ENCODE peak calls at places on chromosomes 13 and 19, in seven cellular contexts. One of them, this sample, is unnamed.

GRCh38 chr13:113455384-113455783 is 2.1 kb upstream of the ADPRHL1 start:
- DNase-seq in BE2C: no peak
- DNase-seq in uterus: no peak
- DNase-seq in PC-9: no peak
- DNase-seq in heart left ventricle: no peak
- DNase-seq in stomach: no peak
- DNase-seq in tibial nerve: no peak
- DNase-seq in this sample: peak; percentile 10

GRCh38 chr13:81957121-81957520 is 1616.2 kb upstream of the SPRY2 start:
- DNase-seq in tibial nerve: no peak
- DNase-seq in heart left ventricle: no peak
- DNase-seq in uterus: no peak
- DNase-seq in PC-9: no peak
- DNase-seq in stomach: no peak
- DNase-seq in BE2C: no peak
- DNase-seq in this sample: no peak

GRCh38 chr13:49443327-49443688 is 556 bp downstream of the CAB39L start:
- DNase-seq in PC-9: no peak
- DNase-seq in heart left ventricle: no peak
- DNase-seq in tibial nerve: no peak
- DNase-seq in BE2C: no peak
- DNase-seq in stomach: no peak
- DNase-seq in uterus: no peak
- DNase-seq in this sample: no peak

GRCh38 chr13:20416223-20416622 is 109.4 kb downstream of the CRYL1 start:
- DNase-seq in BE2C: no peak
- DNase-seq in tibial nerve: no peak
- DNase-seq in PC-9: no peak
- DNase-seq in stomach: no peak
- DNase-seq in heart left ventricle: no peak
- DNase-seq in uterus: no peak
- DNase-seq in this sample: no peak

GRCh38 chr13:113941571-113942191 is 32.2 kb downstream of the C13orf46 start:
- DNase-seq in stomach: no peak
- DNase-seq in PC-9: peak; percentile 75
- DNase-seq in uterus: no peak
- DNase-seq in BE2C: no peak
- DNase-seq in heart left ventricle: no peak
- DNase-seq in tibial nerve: no peak
- DNase-seq in this sample: peak; percentile 49

GRCh38 chr19:17049711-17050280 is 23.2 kb upstream of the CPAMD8 start:
- DNase-seq in stomach: no peak
- DNase-seq in BE2C: no peak
- DNase-seq in uterus: peak; percentile 38
- DNase-seq in PC-9: peak; percentile 51
- DNase-seq in tibial nerve: no peak
- DNase-seq in heart left ventricle: no peak
- DNase-seq in this sample: no peak

GRCh38 chr19:39390460-39390758 is 497 bp downstream of the PAF1 start:
- DNase-seq in BE2C: no peak
- DNase-seq in uterus: no peak
- DNase-seq in heart left ventricle: no peak
- DNase-seq in stomach: peak; percentile 75
- DNase-seq in PC-9: no peak
- DNase-seq in tibial nerve: no peak
- DNase-seq in this sample: no peak

GRCh38 chr19:32862173-32862572 is 7.4 kb downstream of the SLC7A9 start:
- DNase-seq in uterus: no peak
- DNase-seq in BE2C: no peak
- DNase-seq in heart left ventricle: no peak
- DNase-seq in stomach: no peak
- DNase-seq in tibial nerve: no peak
- DNase-seq in PC-9: no peak
- DNase-seq in this sample: no peak

GRCh38 chr13:26370495-26370990 is 116.6 kb downstream of the CDK8 start:
- DNase-seq in stomach: no peak
- DNase-seq in tibial nerve: no peak
- DNase-seq in uterus: no peak
- DNase-seq in BE2C: no peak
- DNase-seq in heart left ventricle: no peak
- DNase-seq in PC-9: no peak
- DNase-seq in this sample: no peak

DNA sequence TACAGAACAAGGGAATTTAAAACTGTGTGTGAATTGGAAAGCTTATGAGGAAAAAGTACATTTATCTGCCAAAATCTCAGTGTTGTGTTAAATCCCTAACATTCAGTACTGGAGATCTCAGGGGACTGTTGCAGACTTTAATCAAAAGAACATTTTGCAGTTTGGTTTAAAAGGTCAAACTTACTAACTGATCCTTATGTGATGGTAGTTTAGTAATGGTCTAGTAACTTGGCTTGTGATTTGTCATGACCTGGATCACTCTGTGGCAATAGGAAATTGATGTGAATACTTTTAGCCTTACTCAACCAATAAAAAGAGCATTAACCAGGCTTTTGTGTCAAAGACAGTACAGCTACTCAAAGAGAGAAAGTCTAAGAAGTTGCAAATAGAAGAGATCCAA is 862.0 kb upstream of the MIR17HG start:
- DNase-seq in uterus: no peak
- DNase-seq in stomach: no peak
- DNase-seq in tibial nerve: no peak
- DNase-seq in BE2C: no peak
- DNase-seq in PC-9: no peak
- DNase-seq in heart left ventricle: no peak
- DNase-seq in this sample: no peak
- H3K9me3 ChIP-seq in uterus: no peaks in the 10 kb centered on the region
- H3K9me3 ChIP-seq in stomach: peaks cover 19% of the 10 kb centered on the region
- H3K9me3 ChIP-seq in tibial nerve: no peaks in the 10 kb centered on the region
- H3K9me3 ChIP-seq in BE2C: no peaks in the 10 kb centered on the region
- H3K9me3 ChIP-seq in PC-9: no peaks in the 10 kb centered on the region
- H3K9me3 ChIP-seq in heart left ventricle: no peaks in the 10 kb centered on the region
- H3K9me3 ChIP-seq in this sample: no peaks in the 10 kb centered on the region

DNA sequence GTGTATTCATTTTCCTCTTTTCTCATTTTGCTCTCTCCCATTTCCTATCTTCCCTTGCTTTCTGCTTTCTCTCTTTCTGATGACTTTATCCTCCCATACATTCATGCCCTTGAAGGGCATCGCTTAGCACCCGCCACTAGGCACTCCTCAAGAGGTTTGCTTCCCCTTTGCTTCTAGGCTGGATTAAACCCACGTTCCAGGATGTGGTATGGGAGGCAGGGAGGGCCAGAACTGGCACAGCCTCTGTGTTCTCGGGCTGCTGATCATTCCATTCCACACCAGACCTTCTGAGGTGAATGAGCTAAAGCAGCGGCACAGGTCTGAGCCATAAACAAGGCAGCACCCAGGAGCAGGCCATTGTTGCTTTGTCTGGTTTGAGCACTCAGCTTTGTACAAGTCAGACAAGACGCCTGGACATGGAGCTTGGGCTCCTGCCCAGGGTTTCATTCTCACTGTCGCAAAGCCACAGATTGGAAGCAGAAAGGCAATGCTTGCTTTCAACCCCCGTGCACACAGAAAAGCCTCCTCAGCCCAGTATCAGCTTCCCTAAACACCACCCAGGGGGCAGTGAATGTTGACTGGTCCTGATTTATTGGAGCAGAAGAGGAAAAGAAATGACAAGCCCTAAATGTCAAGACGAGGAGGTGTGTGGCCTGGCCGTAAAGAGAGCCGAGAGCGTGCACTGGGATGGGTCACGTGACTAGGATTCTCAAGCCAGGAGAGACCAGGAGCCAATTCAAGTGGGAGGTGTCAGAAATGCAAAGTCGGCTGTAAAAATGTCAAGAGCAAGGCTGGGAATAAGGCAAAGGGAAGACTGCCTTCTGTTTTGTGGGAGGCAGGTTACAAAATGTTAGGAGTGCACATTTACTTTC is 218.0 kb upstream of the SERP2 start:
- DNase-seq in stomach: peak; percentile 70
- DNase-seq in heart left ventricle: peak; percentile 55
- DNase-seq in uterus: peak; percentile 86
- DNase-seq in tibial nerve: peak; percentile 33
- DNase-seq in BE2C: no peak
- DNase-seq in PC-9: no peak
- DNase-seq in this sample: no peak
- H3K4me3 ChIP-seq in stomach: peak overlapping the region; percentile 11
- H3K4me3 ChIP-seq in heart left ventricle: peak overlapping the region; percentile 6
- H3K4me3 ChIP-seq in uterus: peak overlapping the region; percentile 13
- H3K4me3 ChIP-seq in tibial nerve: no peak overlapping the region
- H3K4me3 ChIP-seq in BE2C: no peak overlapping the region
- H3K4me3 ChIP-seq in PC-9: no peak overlapping the region
- H3K4me3 ChIP-seq in this sample: no peak overlapping the region

DNA sequence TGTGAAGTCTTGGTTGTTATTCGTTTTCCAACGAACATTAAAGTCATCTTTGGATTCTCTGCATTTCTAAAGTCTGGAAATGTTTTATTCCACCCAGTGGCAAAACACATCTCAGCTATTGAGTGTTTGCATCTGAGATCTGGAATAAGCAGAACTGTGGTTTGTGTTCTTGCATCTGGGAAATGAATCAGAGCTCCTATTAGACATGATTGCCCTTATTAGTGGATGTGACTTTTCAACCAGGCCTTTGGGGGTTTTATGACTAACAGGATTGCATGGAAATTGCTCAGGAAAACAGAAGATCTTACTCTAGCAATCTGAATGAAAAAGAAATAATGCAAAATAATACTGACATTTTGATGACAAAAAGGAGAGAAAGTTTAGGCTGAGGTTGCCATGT is 488.8 kb downstream of the IRS2 start:
- DNase-seq in BE2C: no peak
- DNase-seq in stomach: no peak
- DNase-seq in uterus: no peak
- DNase-seq in PC-9: no peak
- DNase-seq in heart left ventricle: no peak
- DNase-seq in tibial nerve: no peak
- DNase-seq in this sample: no peak
- H3K9me3 ChIP-seq in BE2C: peaks cover 5% of the 10 kb centered on the region
- H3K9me3 ChIP-seq in stomach: no peaks in the 10 kb centered on the region
- H3K9me3 ChIP-seq in uterus: no peaks in the 10 kb centered on the region
- H3K9me3 ChIP-seq in PC-9: peaks cover 10% of the 10 kb centered on the region
- H3K9me3 ChIP-seq in heart left ventricle: no peaks in the 10 kb centered on the region
- H3K9me3 ChIP-seq in tibial nerve: no peaks in the 10 kb centered on the region
- H3K9me3 ChIP-seq in this sample: peaks cover 16% of the 10 kb centered on the region

DNA sequence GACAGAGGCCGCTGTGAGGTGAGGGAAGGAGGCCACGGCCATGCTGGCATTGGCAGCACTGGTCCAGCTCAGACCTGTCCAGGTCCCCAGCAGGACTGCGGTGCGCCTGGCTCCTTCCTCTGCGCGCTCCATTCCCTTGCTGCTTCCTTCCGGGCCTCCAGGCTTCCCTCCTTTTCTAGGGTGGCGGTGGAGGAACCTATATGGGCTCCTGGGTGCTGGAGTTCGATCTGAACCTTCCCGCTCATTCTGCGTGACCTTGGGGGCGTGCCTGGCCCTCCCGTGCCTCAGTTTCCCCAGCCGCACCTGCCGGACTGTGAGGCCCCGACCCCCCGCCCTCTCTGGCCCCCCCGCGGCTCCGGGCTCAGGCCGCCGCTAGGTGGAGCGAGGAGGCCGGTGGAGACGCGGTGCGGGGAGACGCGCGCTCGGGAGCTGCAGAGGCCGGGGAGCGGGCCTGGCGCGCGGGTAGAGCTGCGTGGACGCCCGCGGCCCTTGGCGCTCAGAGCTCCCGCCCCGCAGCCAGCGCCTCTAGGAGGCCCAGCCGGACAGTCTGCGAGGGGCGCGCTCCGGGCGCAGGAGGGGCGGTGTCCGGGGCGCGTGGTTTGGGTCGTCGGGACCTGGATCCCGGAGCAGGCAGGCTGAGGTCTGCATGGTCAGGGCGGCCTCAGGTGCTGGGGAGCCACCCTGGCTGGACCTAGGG is 29.9 kb downstream of the EFNA2 start:
- DNase-seq in BE2C: peak; percentile 78
- DNase-seq in tibial nerve: no peak
- DNase-seq in uterus: peak; percentile 46
- DNase-seq in heart left ventricle: peak; percentile 52
- DNase-seq in PC-9: peak; percentile 48
- DNase-seq in stomach: peak; percentile 63
- DNase-seq in this sample: peak; percentile 75
- H3K4me3 ChIP-seq in BE2C: peak overlapping the region; percentile 40
- H3K4me3 ChIP-seq in tibial nerve: no peak overlapping the region
- H3K4me3 ChIP-seq in uterus: peak overlapping the region; percentile 20
- H3K4me3 ChIP-seq in heart left ventricle: peak overlapping the region; percentile 21
- H3K4me3 ChIP-seq in PC-9: no peak overlapping the region
- H3K4me3 ChIP-seq in stomach: peak overlapping the region; percentile 43
- H3K4me3 ChIP-seq in this sample: peak overlapping the region; percentile 27

GRCh38 chr19:12260861-12261260 is 33.8 kb downstream of the ZNF44 start:
- DNase-seq in uterus: no peak
- DNase-seq in heart left ventricle: no peak
- DNase-seq in PC-9: no peak
- DNase-seq in BE2C: no peak
- DNase-seq in stomach: no peak
- DNase-seq in tibial nerve: no peak
- DNase-seq in this sample: no peak

GRCh38 chr19:12260236-12260635 is 34.4 kb downstream of the ZNF44 start:
- DNase-seq in uterus: no peak
- DNase-seq in tibial nerve: no peak
- DNase-seq in BE2C: no peak
- DNase-seq in PC-9: no peak
- DNase-seq in stomach: no peak
- DNase-seq in heart left ventricle: no peak
- DNase-seq in this sample: no peak

DNA sequence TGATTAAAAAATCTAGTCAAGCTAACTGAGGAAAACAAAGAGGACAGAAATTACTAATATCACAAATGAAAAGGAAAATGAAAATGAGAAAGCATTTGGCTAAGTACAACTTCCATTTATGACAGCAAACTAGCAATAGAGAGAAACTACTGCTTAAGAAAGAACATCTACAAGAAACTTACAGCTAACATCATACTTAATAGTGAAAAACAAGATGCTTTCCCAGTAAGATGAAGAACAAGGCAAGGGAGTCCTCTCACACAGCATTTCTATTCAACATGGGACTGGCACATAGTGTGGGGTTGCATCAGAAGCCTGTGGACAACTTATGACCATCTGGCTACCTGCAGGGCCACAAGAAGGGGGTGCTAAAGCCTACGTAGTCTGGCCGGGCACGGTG is 39.3 kb downstream of the ZNF44 start:
- DNase-seq in tibial nerve: no peak
- DNase-seq in stomach: no peak
- DNase-seq in BE2C: no peak
- DNase-seq in PC-9: no peak
- DNase-seq in heart left ventricle: no peak
- DNase-seq in uterus: no peak
- DNase-seq in this sample: no peak
- H3K9me3 ChIP-seq in tibial nerve: peaks cover 59% of the 10 kb centered on the region
- H3K9me3 ChIP-seq in stomach: peaks cover 71% of the 10 kb centered on the region
- H3K9me3 ChIP-seq in BE2C: no peaks in the 10 kb centered on the region
- H3K9me3 ChIP-seq in PC-9: peaks cover 4% of the 10 kb centered on the region
- H3K9me3 ChIP-seq in heart left ventricle: no peaks in the 10 kb centered on the region
- H3K9me3 ChIP-seq in uterus: no peaks in the 10 kb centered on the region
- H3K9me3 ChIP-seq in this sample: no peaks in the 10 kb centered on the region

This sample was measured in WERI-Rb-1.